ENCODE peak calls at places on chromosomes 4 and X, in seven cellular contexts. A is CD4-positive, alpha-beta T cell; B is left lung; F is stimulated activated naive B cell treated with anti-CD40 and anti-IgM and Interleukin-4, amounts not matched to agents 10 μg/mL and 1 μg/mL and 100 μg/mL, for 72 hours; R is BJ; Y is CD8-positive, alpha-beta T cell; K is nephron progenitor cell. E is an unnamed sample.

GRCh38 chr4:137641554-137641953 is 109.3 kb upstream of the PCDH18 start:
- DNase-seq in K (no peak), Y (no peak), F (no peak), B (no peak), A (no peak), R (no peak), E (no peak)

GRCh38 chrX:3638280-3638873 is 75.1 kb downstream of the PRKX start:
- DNase-seq in Y (no peak), B (no peak), A (peak), R (no peak), F (no peak), K (peak), E (no peak)

GRCh38 chrX:40827331-40827730 is 92.0 kb upstream of the MED14 start:
- DNase-seq in R (no peak), A (no peak), Y (no peak), B (no peak), K (no peak), F (no peak), E (no peak)

GRCh38 chrX:104098151-104098808 is 14.0 kb upstream of the ZCCHC18 start:
- DNase-seq in F (peak), R (no peak), K (peak), Y (peak), B (no peak), A (peak), E (peak)

GRCh38 chrX:16785247-16786138 is 773 bp upstream of the TXLNG start:
- DNase-seq in Y (no peak), R (no peak), A (no peak), F (no peak), B (peak), K (peak), E (no peak)

GRCh38 chr4:106690487-106690886 is 321.9 kb upstream of the GIMD1 start:
- DNase-seq in K (no peak), A (no peak), Y (no peak), F (no peak), R (peak), B (no peak), E (peak)

GRCh38 chr4:85527815-85528214 is 52.9 kb downstream of the ARHGAP24 start:
- DNase-seq in K (no peak), B (no peak), F (no peak), Y (no peak), A (no peak), R (no peak), E (no peak)

GRCh38 chrX:23118890-23119527 is 119.2 kb downstream of the DDX53 start:
- DNase-seq in B (no peak), A (no peak), R (no peak), K (no peak), F (no peak), Y (no peak), E (no peak)

GRCh38 chr4:181688416-181688815 is 554.8 kb upstream of the TENM3 start:
- DNase-seq in Y (no peak), A (no peak), B (no peak), F (no peak), K (no peak), R (peak), E (no peak)

E was measured in pulmonary artery endothelial cell.